ENCODE peak calls at places on chromosomes 5 and 9, in four cellular contexts. E, V, C and R are unnamed samples. For H3K4me1, the result is how much of the 10 kb centered on the place peaks cover.

GRCh38 chr9:93058357-93059096 is at the start of gene SUSD3:
- DNase-seq in C (peak), V (peak), E (peak), R (peak)

GRCh38 chr5:32505718-32506117 is 61.2 kb upstream of the ZFR start:
- DNase-seq in C (peak), E (no peak), V (no peak), R (no peak)

GRCh38 chr5:169944115-169944514 is 36.2 kb downstream of the INSYN2B start:
- DNase-seq in C (no peak), E (no peak), V (no peak), R (no peak)

GRCh38 chr5:168676499-168676898 is 97.3 kb upstream of the PANK3 start:
- DNase-seq in V (no peak), C (no peak), E (no peak), R (no peak)

GRCh38 chr5:104265531-104266130 is 703.0 kb upstream of the NUDT12 start:
- DNase-seq in C (no peak), E (no peak), V (no peak), R (no peak)

GRCh38 chr5:149550608-149551226 is 522 bp downstream of the CSNK1A1 start:
- DNase-seq in V (no peak), C (no peak), E (no peak), R (peak)

GRCh38 chr5:115033861-115034260 is 135.8 kb downstream of the TRIM36 start:
- DNase-seq in C (no peak), V (peak), E (peak), R (no peak)

GRCh38 chr5:17218353-17219005 is 1.0 kb downstream of the BASP1 start:
- DNase-seq in E (peak), C (peak), V (no peak), R (peak)

GRCh38 chr9:98998441-98999151 is 54.9 kb downstream of the COL15A1 start:
- DNase-seq in E (peak), V (peak), C (peak), R (peak)

GRCh38 chr5:126513302-126513701 is 81.7 kb downstream of the ALDH7A1 start:
- DNase-seq in E (no peak), C (no peak), V (no peak), R (no peak)

GRCh38 chr5:474826-475661 is 32.1 kb downstream of the EXOC3 start:
- DNase-seq in V (no peak), E (no peak), C (peak), R (no peak)

GRCh38 chr5:131589510-131590348 is 45.3 kb downstream of the RAPGEF6 start:
- DNase-seq in E (peak), V (peak), C (no peak), R (peak)

GRCh38 chr5:15037247-15037908 is 165.8 kb upstream of the ANKH start:
- DNase-seq in V (no peak), E (no peak), C (no peak), R (no peak)

GRCh38 chr5:155727512-155728145 is 599.3 kb upstream of the SGCD start:
- DNase-seq in C (no peak), E (peak), V (peak), R (no peak)

GRCh38 chr5:171628344-171628743 is 157.3 kb upstream of the SMIM23 start:
- DNase-seq in V (peak), C (peak), E (no peak), R (no peak)

GRCh38 chr5:77168884-77169254 is 41.6 kb upstream of the PDE8B start:
- DNase-seq in C (peak), E (no peak), V (no peak), R (no peak)

GRCh38 chr9:2963307-2963706 is 119.4 kb upstream of the PUM3 start:
- DNase-seq in C (no peak), E (no peak), V (no peak), R (no peak)

GRCh38 chr5:77006124-77006523 is 24.1 kb upstream of the AGGF1 start:
- DNase-seq in V (no peak), E (no peak), C (no peak), R (no peak)

GRCh38 chr9:25913806-25914205 is 235.6 kb upstream of the TUSC1 start:
- DNase-seq in C (no peak), V (no peak), E (no peak), R (no peak)

GRCh38 chr5:135993894-135994514 is 34.8 kb upstream of the TGFBI start:
- DNase-seq in E (no peak), V (no peak), C (no peak), R (no peak)

GRCh38 chr9:132768932-132769894 is 98.9 kb downstream of the GTF3C4 start:
- DNase-seq in E (peak), C (peak), V (peak), R (peak)

GRCh38 chr9:119963798-119964372 is 594.6 kb upstream of the BRINP1 start:
- DNase-seq in V (peak), C (no peak), E (peak), R (no peak)

GRCh38 chr5:169003721-169004481 is 297.0 kb downstream of the SLIT3 start:
- DNase-seq in V (no peak), C (no peak), E (no peak), R (no peak)

GRCh38 chr5:61658592-61659008 is 326.5 kb downstream of the ZSWIM6 start:
- DNase-seq in E (peak), V (peak), C (peak), R (peak)

GRCh38 chr9:73411494-73411893 is 259.8 kb downstream of the ANXA1 start:
- DNase-seq in E (peak), C (no peak), V (no peak), R (no peak)

GRCh38 chr5:142810081-142810480 is 39.9 kb downstream of the ARHGAP26 start:
- DNase-seq in V (no peak), C (no peak), E (no peak), R (no peak)

GRCh38 chr9:100213730-100214477 is 114.9 kb downstream of the INVS start:
- DNase-seq in V (no peak), E (no peak), C (no peak), R (no peak)

GRCh38 chr9:23541976-23542375 is 284.1 kb downstream of the ELAVL2 start:
- DNase-seq in V (no peak), E (no peak), C (no peak), R (no peak)

GRCh38 chr9:34049630-34050384 is 1.1 kb upstream of the UBAP2 start:
- DNase-seq in V (peak), C (no peak), E (no peak), R (no peak)

GRCh38 chr9:105864248-105864898 is 170.0 kb downstream of the TMEM38B start:
- DNase-seq in E (no peak), V (no peak), C (no peak), R (no peak)

GRCh38 chr9:4508246-4508906 is 18.1 kb downstream of the SLC1A1 start:
- DNase-seq in C (no peak), E (no peak), V (no peak), R (no peak)

GRCh38 chr5:28448791-28449190 is 1410.4 kb upstream of the CDH9 start:
- DNase-seq in C (no peak), E (no peak), V (no peak), R (no peak)

GRCh38 chr9:115107701-115108100 is 10.3 kb downstream of the TNC start:
- DNase-seq in E (no peak), C (no peak), V (no peak), R (no peak)

GRCh38 chr5:137205237-137205636 is 293.9 kb downstream of the SPOCK1 start:
- DNase-seq in V (no peak), E (no peak), C (no peak), R (no peak)

GRCh38 chr5:113807384-113808053 is 294.0 kb downstream of the YTHDC2 start:
- DNase-seq in E (no peak), C (no peak), V (no peak), R (no peak)

GRCh38 chr5:125409496-125410351 is 663.3 kb upstream of the ZNF608 start:
- DNase-seq in E (peak), C (no peak), V (no peak), R (no peak)

GRCh38 chr5:125411163-125412050 is 665.0 kb upstream of the ZNF608 start:
- DNase-seq in C (no peak), V (no peak), E (no peak), R (peak)

GRCh38 chr5:125409101-125409495 is 662.7 kb upstream of the ZNF608 start:
- DNase-seq in C (no peak), E (peak), V (no peak), R (no peak)

GRCh38 chr5:125412051-125412560 is 665.7 kb upstream of the ZNF608 start:
- DNase-seq in V (peak), C (no peak), E (no peak), R (peak)

GRCh38 chr5:125410501-125411162 is 664.2 kb upstream of the ZNF608 start:
- DNase-seq in E (no peak), V (no peak), C (no peak), R (no peak)
- H3K4me1 ChIP-seq in E (under half), V (under half), C (under half), R (under half)

DNA sequence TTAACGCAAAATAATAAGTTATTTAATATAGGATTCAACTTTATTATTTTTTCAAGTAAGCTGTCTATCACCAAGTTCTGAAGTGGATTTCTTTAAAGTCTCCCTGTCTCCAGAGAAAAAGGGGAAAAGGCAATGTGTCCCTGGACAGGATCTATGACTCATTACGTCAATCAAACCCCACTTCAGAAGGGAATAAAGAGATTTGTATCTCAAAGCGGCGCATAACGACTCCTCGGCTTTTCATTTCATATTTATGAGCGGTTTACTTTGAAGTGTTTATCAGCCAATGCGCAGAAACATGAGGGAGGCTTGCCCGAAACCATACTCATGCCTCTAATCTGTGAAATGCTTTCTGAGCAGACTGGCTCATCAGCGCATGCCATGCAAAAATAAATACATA is 938.6 kb upstream of the WWC1 start:
- DNase-seq in E (no peak), V (no peak), C (no peak), R (no peak)
- H3K4me1 ChIP-seq in E (under half), V (under half), C (under half), R (under half)

DNA sequence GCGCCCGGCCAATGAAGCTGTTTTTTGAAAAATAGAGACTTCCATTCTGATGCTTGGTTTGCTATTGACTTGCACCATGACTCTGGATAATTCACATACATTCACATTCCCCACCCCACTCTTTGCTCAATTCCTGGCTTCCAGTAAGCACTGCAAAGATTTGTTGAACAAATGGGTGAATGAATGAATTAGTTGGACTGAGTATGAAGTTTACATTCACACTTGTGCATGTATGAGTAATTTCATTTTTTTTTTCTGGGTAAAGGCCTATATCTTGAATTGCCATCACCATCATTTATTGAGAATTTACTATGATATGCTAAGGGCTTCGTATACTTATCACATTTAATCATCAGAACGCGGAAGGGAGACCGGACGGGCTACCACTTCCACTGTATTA is 13.8 kb upstream of the CCDC69 start:
- DNase-seq in E (no peak), V (no peak), C (no peak), R (no peak)
- H3K4me1 ChIP-seq in E (under half), V (under half), C (under half), R (half or more)

DNA sequence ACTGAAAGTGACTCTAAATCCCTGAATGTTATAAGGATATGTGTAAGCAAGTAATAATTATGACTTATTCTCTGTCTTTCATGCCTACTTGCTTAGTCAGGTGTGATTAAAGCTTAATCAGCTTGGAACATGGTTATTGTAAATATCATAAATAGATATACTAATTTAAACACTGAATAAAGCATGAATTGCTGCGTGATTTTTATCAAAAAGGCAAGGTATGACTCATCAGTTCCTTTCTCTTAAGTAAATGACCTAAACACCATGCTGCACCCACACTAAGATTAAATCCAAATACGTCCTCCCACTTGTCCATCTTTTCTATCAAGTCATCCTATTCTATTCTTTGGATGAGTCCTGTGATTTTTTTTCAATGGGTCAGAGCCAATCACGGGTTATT is 124.6 kb upstream of the MTAP start:
- DNase-seq in E (no peak), V (no peak), C (no peak), R (no peak)
- H3K4me1 ChIP-seq in E (under half), V (under half), C (under half), R (under half)

GRCh38 chr9:131734781-131735180 is 5.1 kb downstream of the RAPGEF1 start:
- DNase-seq in C (no peak), E (no peak), V (no peak), R (no peak)
- H3K4me1 ChIP-seq in C (half or more), E (under half), V (under half), R (half or more)

DNA sequence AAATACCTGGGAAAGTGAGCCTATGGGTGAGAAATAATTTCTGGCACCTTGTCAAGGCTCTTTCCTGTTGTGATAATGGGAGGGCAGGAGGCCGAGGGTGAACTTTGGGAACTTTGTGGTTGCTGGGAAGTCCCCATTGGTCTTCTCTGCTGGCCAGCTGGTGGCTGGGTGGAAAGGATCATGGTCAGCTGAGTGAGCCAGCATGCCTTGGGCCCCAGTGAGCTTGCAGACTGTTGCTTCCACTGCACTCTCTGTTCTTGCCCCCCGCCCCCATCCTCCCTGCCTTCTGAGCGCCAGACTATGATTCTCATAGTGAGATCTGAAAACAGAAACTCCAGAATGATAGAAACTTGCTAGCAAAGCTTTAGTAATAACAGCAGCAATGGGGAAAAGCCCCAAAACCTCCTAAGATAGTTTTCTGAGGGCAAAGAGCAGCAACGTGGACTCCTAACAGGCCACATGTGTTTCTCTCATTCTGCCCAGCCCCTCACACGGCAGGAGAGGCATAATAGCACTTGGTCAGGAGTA is 139.2 kb upstream of the SMARCA2 start:
- DNase-seq in V (no peak), E (no peak), C (no peak), R (no peak)
- H3K4me1 ChIP-seq in V (under half), E (under half), C (under half), R (under half)